ENCODE peak calls at places on chromosomes 16 and 17, in seven cellular contexts. Q is esophagus squamous epithelium, B is transverse colon, Y is H1, D is A549, W is IMR-90, I is esophagus muscularis mucosa. S is an unnamed sample.

GRCh38 chr17:62627219-62627903 is at the start of gene MRC2:
- DNase-seq in Q (no peak), B (peak; percentile 35), Y (no peak), D (peak; percentile 86), W (peak; percentile 82), I (no peak), S (peak; percentile 87)

GRCh38 chr17:15441315-15441714 is 26.1 kb downstream of the CDRT4 start:
- DNase-seq in Q (no peak), B (no peak), Y (no peak), D (no peak), W (peak; percentile 50), I (no peak), S (no peak)

GRCh38 chr16:79215289-79215688 is 385.2 kb downstream of the MAF start:
- DNase-seq in Q (no peak), B (no peak), Y (no peak), D (no peak), W (no peak), I (no peak), S (no peak)

GRCh38 chr16:79415983-79416641 is 184.4 kb downstream of the MAF start:
- DNase-seq in Q (no peak), B (no peak), Y (no peak), D (no peak), W (no peak), I (no peak), S (no peak)

GRCh38 chr16:88613293-88613692 is 25.1 kb upstream of the IL17C start:
- DNase-seq in Q (no peak), B (no peak), Y (no peak), D (no peak), W (no peak), I (no peak), S (no peak)

GRCh38 chr17:74870512-74870911 is 2.3 kb downstream of the FDXR start:
- DNase-seq in Q (no peak), B (no peak), Y (no peak), D (no peak), W (peak; percentile 70), I (no peak), S (no peak)

GRCh38 chr16:86565181-86565631 is 1.4 kb upstream of the FOXC2 start:
- DNase-seq in Q (no peak), B (no peak), Y (no peak), D (no peak), W (no peak), I (no peak), S (no peak)

GRCh38 chr17:29514792-29515191 is 52.0 kb downstream of the ABHD15 start:
- DNase-seq in Q (no peak), B (no peak), Y (no peak), D (no peak), W (peak; percentile 43), I (no peak), S (no peak)

GRCh38 chr17:32519769-32520701 is 33.2 kb downstream of the CDK5R1 start:
- DNase-seq in Q (no peak), B (peak; percentile 38), Y (no peak), D (no peak), W (no peak), I (no peak), S (no peak)

GRCh38 chr16:11783319-11784047 is 13.6 kb downstream of the ZC3H7A start:
- DNase-seq in Q (no peak), B (no peak), Y (no peak), D (no peak), W (peak; percentile 45), I (no peak), S (no peak)

GRCh38 chr17:71208111-71208704 is 912.6 kb upstream of the SOX9 start:
- DNase-seq in Q (no peak), B (no peak), Y (no peak), D (no peak), W (peak; percentile 92), I (no peak), S (no peak)

GRCh38 chr16:87210949-87211348 is 106.2 kb downstream of the C16orf95 start:
- DNase-seq in Q (no peak), B (no peak), Y (no peak), D (no peak), W (peak; percentile 45), I (no peak), S (no peak)

GRCh38 chr16:15518412-15519351 is 84.3 kb downstream of the BMERB1 start:
- DNase-seq in Q (no peak), B (no peak), Y (no peak), D (peak; percentile 82), W (peak; percentile 76), I (peak; percentile 95), S (no peak)

GRCh38 chr16:11333696-11334095 is 11.6 kb upstream of the RMI2 start:
- DNase-seq in Q (no peak), B (no peak), Y (no peak), D (no peak), W (peak; percentile 64), I (no peak), S (no peak)

GRCh38 chr17:35875439-35876139 is 4.6 kb downstream of the CCL5 start:
- DNase-seq in Q (no peak), B (no peak), Y (no peak), D (no peak), W (no peak), I (no peak), S (no peak)

GRCh38 chr17:78032166-78032565 is 73.7 kb downstream of the TNRC6C start:
- DNase-seq in Q (no peak), B (no peak), Y (no peak), D (no peak), W (peak; percentile 76), I (peak; percentile 31), S (no peak)

GRCh38 chr17:78029697-78030096 is 71.2 kb downstream of the TNRC6C start:
- DNase-seq in Q (no peak), B (no peak), Y (no peak), D (no peak), W (no peak), I (no peak), S (no peak)

GRCh38 chr17:78034429-78035091 is 76.1 kb downstream of the TNRC6C start:
- DNase-seq in Q (no peak), B (no peak), Y (no peak), D (no peak), W (peak; percentile 67), I (no peak), S (no peak)

GRCh38 chr17:78027121-78027520 is 68.6 kb downstream of the TNRC6C start:
- DNase-seq in Q (no peak), B (no peak), Y (no peak), D (no peak), W (no peak), I (no peak), S (no peak)

DNA sequence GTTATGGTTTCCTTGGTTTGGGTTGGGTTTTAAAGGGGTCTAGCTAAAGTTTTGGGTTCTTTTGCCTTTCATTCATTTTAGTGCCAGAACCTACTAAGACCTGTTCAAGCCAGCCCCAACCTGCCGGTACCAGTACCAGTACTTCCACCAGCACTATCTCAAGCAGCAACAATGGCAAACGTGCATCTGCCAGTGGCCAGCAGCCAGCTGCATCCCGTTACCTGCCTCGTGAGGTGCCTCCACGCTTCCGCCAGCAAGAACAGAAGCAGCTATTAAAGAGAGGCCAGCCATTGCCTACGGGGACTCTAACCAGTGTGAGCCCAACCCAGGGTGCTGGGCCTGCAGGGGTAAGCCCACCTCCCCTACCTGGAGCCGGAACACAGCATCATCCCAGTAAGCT is 72.9 kb downstream of the TNRC6C start:
- DNase-seq in Q (no peak), B (no peak), Y (no peak), D (no peak), W (no peak), I (peak; percentile 91), S (no peak)
- TF ChIP-seq POLR2A in Q (no peak), B (no peak), Y (no peak), D (no peak), W (no peak), I (no peak), S (no peak)

GRCh38 chr16:24729243-24729966 is at the start of gene TNRC6A:
- DNase-seq in Q (peak; percentile 24), B (peak; percentile 90), Y (peak; percentile 43), D (peak; percentile 90), W (peak; percentile 86), I (peak; percentile 96), S (peak; percentile 84)
- TF ChIP-seq POLR2A in Q (no peak), B (peak; percentile 77), Y (peak; percentile 80), D (peak; percentile 62), W (peak; percentile 74), I (peak; percentile 76), S (peak; percentile 44)

GRCh38 chr17:40360091-40360490 is 4.4 kb downstream of the GJD3 start:
- DNase-seq in Q (no peak), B (no peak), Y (no peak), D (no peak), W (no peak), I (no peak), S (no peak)
- TF ChIP-seq POLR2A in Q (no peak), B (no peak), Y (no peak), D (no peak), W (no peak), I (no peak), S (no peak)

GRCh38 chr16:228917-229730 is at the start of gene LUC7L:
- DNase-seq in Q (no peak), B (peak; percentile 90), Y (peak; percentile 51), D (peak; percentile 90), W (peak; percentile 80), I (peak; percentile 94), S (peak; percentile 85)
- TF ChIP-seq POLR2A in Q (no peak), B (peak; percentile 94), Y (peak; percentile 99), D (peak; percentile 95), W (peak; percentile 96), I (peak; percentile 94), S (peak; percentile 99)

DNA sequence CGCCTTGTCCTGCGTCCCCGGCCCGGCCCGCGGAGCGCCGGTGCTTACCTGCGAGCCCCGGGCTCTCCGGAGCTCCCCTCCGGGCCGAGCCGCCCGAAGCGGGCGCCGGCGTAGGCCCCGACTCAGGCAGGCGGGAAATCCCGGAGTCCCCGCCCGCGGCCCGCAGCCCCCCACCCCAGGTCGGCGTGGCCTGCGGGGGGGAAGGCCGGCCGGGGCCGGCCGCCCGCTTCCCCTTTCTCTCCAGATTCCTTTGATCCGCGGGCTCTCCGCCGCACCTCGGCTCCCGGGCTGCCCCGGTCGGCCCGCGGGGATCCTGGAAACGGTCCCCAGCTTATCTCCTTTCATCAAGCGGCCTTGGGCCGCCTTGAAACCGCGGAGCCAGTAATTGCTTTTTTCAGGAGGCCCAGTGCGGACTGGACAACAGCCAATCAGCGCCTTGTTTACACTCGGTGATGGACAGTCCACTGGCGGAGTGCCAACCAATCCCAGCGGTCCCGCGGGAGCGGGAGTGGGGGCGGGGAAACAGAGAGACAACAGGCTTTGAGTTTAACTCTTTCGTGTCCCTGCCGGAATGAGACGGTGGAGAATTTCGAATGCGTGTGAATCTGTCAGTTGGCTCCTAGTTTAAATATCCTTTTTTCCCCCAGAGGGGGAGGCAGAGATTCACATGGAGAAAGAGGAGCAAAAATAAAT is 1.4 kb upstream of the BAHCC1 start:
- DNase-seq in Q (peak; percentile 88), B (peak; percentile 100), Y (peak; percentile 96), D (peak; percentile 100), W (peak; percentile 99), I (peak; percentile 100), S (peak; percentile 99)
- TF ChIP-seq POLR2A in Q (no peak), B (peak; percentile 66), Y (no peak), D (peak; percentile 49), W (no peak), I (peak; percentile 75), S (peak; percentile 40)

GRCh38 chr17:19867654-19868395 is at the start of gene ULK2:
- DNase-seq in Q (no peak), B (peak; percentile 56), Y (no peak), D (peak; percentile 52), W (peak; percentile 69), I (no peak), S (peak; percentile 36)
- TF ChIP-seq POLR2A in Q (no peak), B (no peak), Y (peak; percentile 80), D (peak; percentile 91), W (peak; percentile 83), I (no peak), S (peak; percentile 95)

S was measured in H54.